ENCODE peak calls at places on chromosomes 6 and 20, in ten cellular contexts. J is effector CD4-positive, alpha-beta T cell; P is NCI-H1105 treated with DMSO at 0.1 percent for 48 hours; B is WTC11; Q is heart right ventricle; D is renal cortical epithelial cell; I is stimulated activated CD8-positive, alpha-beta memory T cell treated with anti-CD3 and anti-CD28 coated beads, Interleukin-12 subunit alpha, Interleukin-12 subunit beta, amount 100 ng/mL, for 4 hours; X is stimulated activated naive B cell treated with anti-CD40 and anti-IgM and Interleukin-4, amounts not matched to agents 10 μg/mL and 1 μg/mL and 100 μg/mL, for 72 hours; C is left ventricle myocardium superior; Z is adrenal gland. N is an unnamed sample.

GRCh38 chr20:56487216-56487615 is 18.8 kb downstream of the RTF2 start:
- DNase-seq in J (no peak), I (no peak), D (no peak), X (no peak), Z (no peak), C (no peak), Q (no peak), P (no peak), B (no peak), N (no peak)

GRCh38 chr6:20102674-20103073 is 109.6 kb downstream of the MBOAT1 start:
- DNase-seq in B (no peak), C (no peak), Q (no peak), I (no peak), Z (no peak), X (no peak), D (no peak), J (no peak), P (no peak), N (no peak)

GRCh38 chr6:15412767-15413166 is 166.9 kb downstream of the JARID2 start:
- DNase-seq in J (no peak), I (no peak), Z (no peak), Q (no peak), P (no peak), X (no peak), B (no peak), D (no peak), C (no peak), N (no peak)

GRCh38 chr6:166402582-166403277 is 20.0 kb upstream of the MPC1 start:
- DNase-seq in X (no peak), I (no peak), C (no peak), B (no peak), Q (no peak), P (no peak), D (no peak), Z (no peak), J (no peak), N (peak)

GRCh38 chr6:125169058-125169457 is 15.5 kb downstream of the TPD52L1 start:
- DNase-seq in I (no peak), D (no peak), Q (no peak), P (no peak), B (no peak), Z (peak), X (no peak), J (no peak), C (peak), N (no peak)

GRCh38 chr6:127186889-127187288 is 68.4 kb downstream of the RSPO3 start:
- DNase-seq in Q (peak), I (no peak), Z (peak), D (no peak), P (no peak), C (peak), X (peak), B (peak), J (peak), N (peak)

GRCh38 chr6:135576055-135576454 is 78.5 kb upstream of the AHI1 start:
- DNase-seq in C (no peak), J (no peak), Z (no peak), B (no peak), Q (no peak), P (peak), X (no peak), I (no peak), D (peak), N (no peak)

GRCh38 chr6:154002894-154003293 is 36.1 kb upstream of the OPRM1 start:
- DNase-seq in Q (no peak), I (no peak), P (no peak), C (no peak), X (no peak), J (no peak), B (no peak), D (no peak), Z (no peak), N (no peak)

GRCh38 chr20:15674253-15675145 is 898.7 kb downstream of the KIF16B start:
- DNase-seq in Z (no peak), Q (no peak), B (no peak), I (no peak), D (peak), P (peak), J (no peak), X (no peak), C (no peak), N (no peak)

GRCh38 chr20:63290677-63291472 is 2.1 kb upstream of the COL20A1 start:
- DNase-seq in C (peak), P (peak), D (peak), B (peak), J (peak), Q (no peak), Z (peak), X (peak), I (peak), N (no peak)

GRCh38 chr6:32183030-32183429 is 1.0 kb downstream of the AGER start:
- DNase-seq in Q (no peak), J (no peak), C (no peak), B (no peak), X (no peak), P (no peak), D (no peak), I (no peak), Z (no peak), N (no peak)

GRCh38 chr20:38514947-38515346 is 42.3 kb downstream of the RALGAPB start:
- DNase-seq in P (no peak), Z (no peak), D (no peak), Q (no peak), B (no peak), X (no peak), I (no peak), J (no peak), C (no peak), N (no peak)

GRCh38 chr6:15938086-15938485 is 190.8 kb upstream of the MYLIP start:
- DNase-seq in Q (no peak), C (no peak), B (no peak), I (no peak), P (no peak), Z (no peak), D (no peak), X (no peak), J (no peak), N (no peak)

GRCh38 chr6:140670013-140670412 is 1295.6 kb upstream of the CITED2 start:
- DNase-seq in P (no peak), X (no peak), D (no peak), J (no peak), Z (no peak), Q (no peak), B (no peak), C (no peak), I (no peak), N (no peak)

GRCh38 chr6:150078788-150079187 is 9.9 kb upstream of the ULBP3 start:
- DNase-seq in I (no peak), X (no peak), P (no peak), Z (no peak), Q (no peak), B (no peak), C (no peak), D (no peak), J (no peak), N (no peak)

GRCh38 chr20:23327617-23328333 is 22.8 kb upstream of the NXT1 start:
- DNase-seq in P (no peak), Z (no peak), C (no peak), Q (no peak), B (no peak), I (no peak), D (no peak), J (no peak), X (no peak), N (no peak)

GRCh38 chr6:52546192-52546591 is 30.7 kb downstream of the TRAM2 start:
- DNase-seq in B (no peak), P (no peak), J (no peak), C (no peak), X (no peak), Q (no peak), Z (no peak), D (no peak), I (no peak), N (no peak)

GRCh38 chr6:139146317-139146726 is 11.4 kb downstream of the HECA start:
- DNase-seq in I (no peak), X (no peak), Q (no peak), C (no peak), B (no peak), J (no peak), Z (no peak), D (no peak), P (no peak), N (no peak)

GRCh38 chr6:34565722-34566137 is 9.6 kb upstream of the SPDEF start:
- DNase-seq in P (no peak), C (no peak), B (no peak), Q (no peak), J (no peak), X (no peak), I (no peak), Z (no peak), D (no peak), N (no peak)

GRCh38 chr20:35237486-35237885 is 11.0 kb downstream of the MMP24 start:
- DNase-seq in Q (no peak), J (no peak), B (no peak), X (no peak), D (no peak), Z (no peak), C (no peak), P (no peak), I (no peak), N (no peak)

GRCh38 chr6:137914530-137915193 is 47.6 kb downstream of the TNFAIP3 start:
- DNase-seq in I (no peak), P (no peak), Z (no peak), J (no peak), B (no peak), D (no peak), Q (no peak), C (no peak), X (no peak), N (no peak)

GRCh38 chr6:155530219-155530834 is 74.7 kb upstream of the NOX3 start:
- DNase-seq in P (peak), C (no peak), Z (peak), J (no peak), B (no peak), I (no peak), Q (no peak), D (peak), X (no peak), N (no peak)

GRCh38 chr6:119541132-119541905 is 191.8 kb upstream of the MAN1A1 start:
- DNase-seq in J (no peak), Z (no peak), X (no peak), P (no peak), B (no peak), Q (no peak), I (no peak), C (no peak), D (peak), N (no peak)

GRCh38 chr6:170052991-170053821 is 237.7 kb downstream of the DLL1 start:
- DNase-seq in P (no peak), D (no peak), J (no peak), B (peak), Q (no peak), Z (no peak), I (no peak), X (no peak), C (no peak), N (no peak)

GRCh38 chr20:46573234-46573633 is 22.8 kb upstream of the OCSTAMP start:
- DNase-seq in X (no peak), Q (no peak), B (no peak), I (no peak), Z (no peak), C (no peak), J (no peak), P (no peak), D (no peak), N (no peak)